ENCODE peak calls at places on chromosomes 13 and 19, in seven cellular contexts. O, R, I, D, Y, A and J are unnamed samples.

GRCh38 chr19:13537454-13537853 is 31.2 kb upstream of the CACNA1A start:
- DNase-seq in O (no peak), R (no peak), I (no peak), D (no peak), Y (no peak), A (peak), J (peak)

GRCh38 chr13:51246411-51247298 is 24.5 kb downstream of the FAM124A start:
- DNase-seq in O (peak), R (peak), I (no peak), D (no peak), Y (no peak), A (no peak), J (peak)

GRCh38 chr19:11174336-11174735 is 18.8 kb upstream of the SPC24 start:
- DNase-seq in O (no peak), R (no peak), I (no peak), D (no peak), Y (no peak), A (no peak), J (no peak)

GRCh38 chr13:72384879-72385278 is 342.6 kb downstream of the MZT1 start:
- DNase-seq in O (no peak), R (no peak), I (no peak), D (peak), Y (no peak), A (no peak), J (no peak)

GRCh38 chr13:85298387-85298924 is 500.8 kb downstream of the SLITRK6 start:
- DNase-seq in O (no peak), R (no peak), I (no peak), D (no peak), Y (no peak), A (no peak), J (no peak)

GRCh38 chr13:45168555-45168930 is 32.3 kb downstream of the KCTD4 start:
- DNase-seq in O (no peak), R (no peak), I (no peak), D (no peak), Y (no peak), A (no peak), J (no peak)

GRCh38 chr19:55305491-55305890 is 19.6 kb downstream of the TMEM150B start:
- DNase-seq in O (peak), R (peak), I (no peak), D (no peak), Y (no peak), A (peak), J (peak)

GRCh38 chr13:23458972-23459371 is 25.5 kb upstream of the SACS start:
- DNase-seq in O (no peak), R (peak), I (no peak), D (no peak), Y (no peak), A (no peak), J (no peak)

GRCh38 chr13:47039106-47039505 is 142.3 kb upstream of the HTR2A start:
- DNase-seq in O (no peak), R (no peak), I (no peak), D (no peak), Y (no peak), A (no peak), J (no peak)

GRCh38 chr13:98549728-98550317 is 27.1 kb downstream of the STK24 start:
- DNase-seq in O (no peak), R (no peak), I (no peak), D (no peak), Y (no peak), A (no peak), J (no peak)

GRCh38 chr19:5006821-5007220 is 37.9 kb downstream of the KDM4B start:
- DNase-seq in O (no peak), R (no peak), I (no peak), D (no peak), Y (no peak), A (no peak), J (no peak)

GRCh38 chr19:2095338-2095938 is 688 bp downstream of the MOB3A start:
- DNase-seq in O (no peak), R (no peak), I (no peak), D (no peak), Y (no peak), A (peak), J (no peak)

GRCh38 chr19:3868770-3869456 is at the start of gene ZFR2:
- DNase-seq in O (peak), R (peak), I (peak), D (no peak), Y (no peak), A (peak), J (peak)

GRCh38 chr13:26050568-26051230 is 1.1 kb downstream of the SHISA2 start:
- DNase-seq in O (peak), R (peak), I (no peak), D (no peak), Y (no peak), A (no peak), J (no peak)

GRCh38 chr19:2051771-2052704 is 994 bp upstream of the MKNK2 start:
- DNase-seq in O (no peak), R (no peak), I (no peak), D (no peak), Y (peak), A (no peak), J (no peak)

GRCh38 chr19:58387338-58388174 is 487 bp downstream of the RPS5 start:
- DNase-seq in O (no peak), R (peak), I (no peak), D (no peak), Y (no peak), A (peak), J (no peak)
- TF ChIP-seq JUND in O (no peak), R (no peak), I (no peak), D (no peak), Y (no peak), A (no peak), J (no peak)

DNA sequence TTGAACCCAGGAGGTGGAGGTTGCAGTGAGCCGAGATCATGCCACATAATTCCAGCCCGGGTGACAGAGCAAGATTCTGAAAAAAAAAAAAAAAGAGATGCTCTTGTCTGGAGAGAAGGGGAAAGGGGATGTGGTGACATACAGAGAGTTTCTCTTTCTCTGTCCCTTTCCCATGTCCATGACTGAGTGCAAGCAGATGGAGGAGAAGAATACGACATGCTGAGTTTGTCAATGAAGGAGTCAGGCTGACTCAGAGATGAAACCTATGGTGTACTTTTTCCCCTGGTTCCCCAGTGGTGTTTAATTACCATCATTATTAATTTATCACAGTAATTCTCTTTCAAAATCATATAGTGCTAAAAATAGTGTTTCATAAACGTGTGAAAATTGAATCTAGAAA is 448.8 kb downstream of the FOXO1 start:
- DNase-seq in O (no peak), R (no peak), I (no peak), D (no peak), Y (no peak), A (no peak), J (no peak)
- TF ChIP-seq JUND in O (no peak), R (no peak), I (no peak), D (no peak), Y (no peak), A (no peak), J (no peak)

GRCh38 chr19:7161292-7161691 is 91.8 kb downstream of the ZNF557 start:
- DNase-seq in O (no peak), R (no peak), I (no peak), D (no peak), Y (no peak), A (no peak), J (no peak)
- TF ChIP-seq JUND in O (no peak), R (no peak), I (no peak), D (no peak), Y (no peak), A (no peak), J (no peak)

GRCh38 chr13:31955745-31956144 is 75.8 kb upstream of the FRY start:
- DNase-seq in O (no peak), R (no peak), I (no peak), D (no peak), Y (no peak), A (no peak), J (no peak)
- TF ChIP-seq JUND in O (no peak), R (no peak), I (no peak), D (no peak), Y (no peak), A (no peak), J (no peak)